ENCODE peak calls at places on chromosomes 3 and 15, in seven cellular contexts. Z is lower leg skin, Y is IMR-90, G is endodermal cell, W is ovary, O is MG63, E is SK-N-MC. H is an unnamed sample.

GRCh38 chr3:155846119-155846518 is 8.1 kb downstream of the SLC33A1 start:
- DNase-seq in W (no peak), Y (no peak), E (no peak), O (no peak), Z (no peak), G (no peak), H (no peak)

GRCh38 chr3:51559266-51559907 is 20.9 kb downstream of the RAD54L2 start:
- DNase-seq in Y (peak), Z (no peak), O (peak), G (no peak), E (peak), W (peak), H (peak)

GRCh38 chr15:80929225-80929624 is 60.4 kb downstream of the MESD start:
- DNase-seq in G (no peak), E (no peak), O (peak), Y (peak), W (no peak), Z (no peak), H (peak)

GRCh38 chr3:111249421-111249820 is 177.8 kb downstream of the NECTIN3 start:
- DNase-seq in Y (no peak), O (no peak), G (no peak), Z (no peak), E (no peak), W (no peak), H (no peak)

GRCh38 chr3:17678116-17678741 is 64.2 kb downstream of the TBC1D5 start:
- DNase-seq in Z (no peak), G (no peak), E (no peak), W (no peak), O (no peak), Y (peak), H (peak)

GRCh38 chr15:88834211-88834812 is 31.1 kb downstream of the ACAN start:
- DNase-seq in G (peak), W (peak), Z (no peak), E (no peak), O (no peak), Y (peak), H (peak)

GRCh38 chr15:57485869-57486268 is 105.8 kb upstream of the MYZAP start:
- DNase-seq in O (peak), E (no peak), G (peak), Y (peak), W (no peak), Z (no peak), H (peak)

GRCh38 chr15:48413304-48413703 is 82.1 kb downstream of the DUT start:
- DNase-seq in W (no peak), G (no peak), Y (peak), O (peak), Z (peak), E (no peak), H (peak)

GRCh38 chr15:75025548-75026260 is 2.3 kb downstream of the PPCDC start:
- DNase-seq in W (no peak), O (no peak), Z (no peak), Y (no peak), E (no peak), G (no peak), H (no peak)

GRCh38 chr3:126537730-126538281 is 13.9 kb downstream of the CHST13 start:
- DNase-seq in Y (no peak), E (no peak), Z (no peak), O (no peak), G (peak), W (peak), H (peak)

GRCh38 chr15:36284911-36285310 is 294.5 kb upstream of the CDIN1 start:
- DNase-seq in G (no peak), Y (no peak), E (no peak), W (no peak), Z (no peak), O (no peak), H (peak)

GRCh38 chr3:29527251-29527650 is 246.4 kb downstream of the RBMS3 start:
- DNase-seq in O (no peak), G (no peak), E (no peak), W (no peak), Z (no peak), Y (no peak), H (no peak)

GRCh38 chr3:166284994-166285393 is 447.8 kb upstream of the BCHE start:
- DNase-seq in G (no peak), Y (peak), W (no peak), Z (no peak), E (no peak), O (no peak), H (no peak)

GRCh38 chr15:54131410-54131809 is 153.2 kb downstream of the UNC13C start:
- DNase-seq in Z (no peak), W (no peak), Y (peak), O (no peak), G (no peak), E (no peak), H (no peak)

GRCh38 chr15:37995461-37996347 is 61.3 kb downstream of the TMCO5A start:
- DNase-seq in W (peak), E (no peak), Z (no peak), O (peak), G (no peak), Y (peak), H (peak)

GRCh38 chr3:74426571-74426970 is 187.9 kb downstream of the CNTN3 start:
- DNase-seq in W (no peak), G (no peak), O (no peak), Z (no peak), Y (peak), E (no peak), H (peak)

GRCh38 chr15:66866651-66867050 is 164.6 kb downstream of the SMAD6 start:
- DNase-seq in Y (no peak), G (no peak), Z (no peak), W (no peak), E (no peak), O (no peak), H (no peak)

GRCh38 chr15:40762919-40763800 is 708 bp upstream of the GCHFR start:
- DNase-seq in Y (peak), W (peak), G (no peak), E (no peak), Z (peak), O (peak), H (peak)

GRCh38 chr15:40766194-40766830 is 2.4 kb downstream of the GCHFR start:
- DNase-seq in E (no peak), W (no peak), O (no peak), Y (peak), Z (no peak), G (no peak), H (no peak)

GRCh38 chr15:40763801-40764765 is at the start of gene GCHFR:
- DNase-seq in Y (peak), Z (peak), W (peak), E (no peak), O (peak), G (peak), H (peak)

GRCh38 chr15:40766906-40767837 is 2.6 kb upstream of the C15orf62 start:
- DNase-seq in W (no peak), Z (no peak), E (no peak), G (peak), Y (peak), O (peak), H (no peak)

GRCh38 chr15:40764766-40765136 is 883 bp downstream of the GCHFR start:
- DNase-seq in W (no peak), Z (no peak), Y (no peak), E (no peak), G (no peak), O (no peak), H (no peak)
- H3K4me3 ChIP-seq in W (peak), Z (peak), Y (peak), E (peak), G (peak), O (no peak), H (peak)

GRCh38 chr3:189790658-189791057 is 159.5 kb downstream of the TP63 start:
- DNase-seq in O (no peak), Z (no peak), E (no peak), W (no peak), G (no peak), Y (no peak), H (no peak)
- H3K4me3 ChIP-seq in O (no peak), Z (peak), E (no peak), W (no peak), G (no peak), Y (no peak), H (no peak)

GRCh38 chr15:95659646-95660045 is 670.9 kb upstream of the NR2F2 start:
- DNase-seq in W (peak), E (no peak), Y (no peak), G (no peak), Z (no peak), O (no peak), H (no peak)
- H3K4me3 ChIP-seq in W (no peak), E (no peak), Y (no peak), G (no peak), Z (no peak), O (no peak), H (no peak)

GRCh38 chr3:9384141-9384828 is 13.1 kb upstream of the SETD5 start:
- DNase-seq in G (no peak), Z (no peak), W (no peak), E (no peak), Y (peak), O (no peak), H (peak)
- H3K4me3 ChIP-seq in G (no peak), Z (no peak), W (no peak), E (no peak), Y (no peak), O (no peak), H (no peak)

GRCh38 chr3:32820971-32821685 is 3.3 kb downstream of the TRIM71 start:
- DNase-seq in O (no peak), W (no peak), E (no peak), Z (no peak), G (peak), Y (no peak), H (no peak)
- H3K4me3 ChIP-seq in O (no peak), W (no peak), E (peak), Z (no peak), G (peak), Y (no peak), H (no peak)

DNA sequence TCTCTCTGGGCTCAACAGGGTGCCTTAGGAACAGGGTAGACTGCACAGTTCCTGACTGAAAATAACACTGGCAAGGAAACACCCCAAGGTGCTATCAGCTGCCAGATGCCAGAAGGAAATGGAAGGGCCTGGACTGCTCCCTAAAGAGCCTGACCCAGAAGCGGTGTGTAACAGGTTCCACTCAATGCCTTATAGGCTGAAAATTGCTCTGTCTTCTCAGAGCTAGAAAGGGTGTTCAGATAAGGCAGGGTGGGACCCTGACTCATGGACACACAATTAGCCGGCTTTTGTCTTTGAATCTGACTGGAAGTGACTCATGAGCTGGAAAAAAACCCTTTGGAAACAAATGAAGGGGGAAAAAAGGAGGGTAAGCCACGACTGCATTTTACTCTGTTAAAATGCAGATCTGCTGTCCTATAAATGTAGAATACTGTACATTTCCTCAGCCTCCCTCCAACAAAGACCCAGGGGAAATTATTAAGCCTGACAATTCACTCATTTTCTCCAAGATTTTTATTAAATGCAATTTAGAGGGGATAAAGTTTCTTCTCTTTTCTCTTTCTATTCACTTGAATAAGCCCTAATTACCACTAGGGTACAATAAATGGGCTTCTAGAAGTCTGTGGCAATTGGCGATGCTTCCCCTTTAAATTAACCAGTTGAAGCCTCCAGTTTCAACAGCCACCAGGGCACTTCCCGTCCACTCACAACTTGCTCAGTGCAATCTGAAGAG is 160.2 kb upstream of the TBL1XR1 start:
- DNase-seq in Y (peak), E (no peak), G (peak), O (peak), Z (no peak), W (peak), H (peak)
- H3K4me3 ChIP-seq in Y (no peak), E (peak), G (peak), O (no peak), Z (no peak), W (no peak), H (no peak)

DNA sequence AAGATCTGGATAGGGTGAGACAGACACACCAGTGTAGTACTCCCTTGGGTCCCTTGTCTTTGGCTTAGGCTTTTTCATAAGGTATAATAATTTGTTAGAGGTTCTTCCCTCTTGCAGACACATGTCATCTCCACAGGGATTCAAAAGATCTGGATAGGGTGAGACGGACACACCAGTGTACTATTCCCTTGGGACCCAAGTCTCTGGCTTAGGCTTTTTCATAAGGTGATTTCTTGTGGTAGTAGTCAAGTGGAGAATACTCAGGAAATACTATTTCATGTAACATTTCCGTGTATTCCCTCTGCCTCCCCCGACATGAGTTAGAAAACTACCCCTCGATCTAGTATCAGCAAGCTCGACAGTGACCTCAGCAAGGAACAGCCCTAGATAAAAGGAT is 954 bp upstream of the MAPKBP1 start:
- DNase-seq in Y (no peak), O (no peak), E (no peak), W (no peak), Z (no peak), G (no peak), H (no peak)
- H3K4me3 ChIP-seq in Y (peak), O (peak), E (peak), W (peak), Z (no peak), G (peak), H (peak)

GRCh38 chr3:133042778-133043177 is 4.6 kb downstream of the TMEM108 start:
- DNase-seq in O (no peak), Y (peak), W (no peak), E (no peak), G (no peak), Z (no peak), H (no peak)
- H3K4me3 ChIP-seq in O (no peak), Y (no peak), W (no peak), E (no peak), G (no peak), Z (no peak), H (no peak)

GRCh38 chr15:64703632-64703959 is 71.8 kb downstream of the RBPMS2 start:
- DNase-seq in Z (no peak), Y (no peak), W (no peak), O (no peak), E (no peak), G (no peak), H (no peak)
- H3K4me3 ChIP-seq in Z (peak), Y (peak), W (peak), O (peak), E (peak), G (peak), H (peak)

GRCh38 chr15:41873711-41874110 is 20.1 kb downstream of the SPTBN5 start:
- DNase-seq in G (no peak), O (no peak), Y (no peak), W (no peak), Z (no peak), E (no peak), H (no peak)

GRCh38 chr15:41872166-41872747 is 21.6 kb downstream of the SPTBN5 start:
- DNase-seq in Y (no peak), E (no peak), W (no peak), O (no peak), G (no peak), Z (no peak), H (no peak)

GRCh38 chr15:41870689-41871081 is 23.2 kb downstream of the SPTBN5 start:
- DNase-seq in G (no peak), W (no peak), Y (peak), E (no peak), Z (no peak), O (peak), H (no peak)

GRCh38 chr15:41869770-41870688 is 23.8 kb downstream of the SPTBN5 start:
- DNase-seq in Y (no peak), Z (no peak), W (no peak), E (no peak), O (no peak), G (no peak), H (no peak)

DNA sequence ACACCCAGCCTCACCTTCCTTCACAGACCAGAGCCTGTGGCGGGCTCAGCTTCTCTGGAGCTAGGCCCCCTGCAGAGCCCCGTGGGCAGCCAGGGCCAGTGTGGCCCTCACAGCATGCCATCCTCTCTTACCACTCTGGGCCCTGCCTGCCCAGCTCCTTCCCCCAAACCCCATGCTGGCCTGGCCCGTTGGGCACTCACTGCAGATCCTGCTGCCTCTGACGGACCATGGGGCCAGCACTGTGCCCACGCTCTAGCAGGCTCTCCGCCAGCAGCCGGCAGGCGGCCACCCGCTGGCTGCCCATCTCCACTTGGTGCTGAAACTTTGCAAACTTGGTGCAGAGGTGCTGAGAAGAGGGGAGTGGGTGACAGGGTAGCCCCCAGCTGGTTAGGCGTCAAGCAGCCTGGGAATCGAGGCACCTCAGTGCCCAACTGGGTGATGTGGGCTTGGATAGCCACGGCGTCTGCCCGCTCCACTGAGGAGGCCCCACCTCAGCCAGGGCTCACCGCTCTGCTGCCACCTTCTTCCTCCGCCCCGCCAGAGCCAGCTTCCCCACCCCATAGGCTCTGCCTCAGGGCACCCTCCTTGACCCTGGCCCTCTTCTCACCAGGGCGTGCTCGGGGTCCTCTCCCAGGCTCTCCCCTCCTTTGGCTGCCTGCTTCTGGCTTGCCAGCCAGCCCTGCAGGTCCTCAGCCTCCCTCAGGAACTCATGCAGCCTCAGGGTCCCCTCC is 22.5 kb downstream of the SPTBN5 start:
- DNase-seq in Z (no peak), Y (no peak), O (no peak), G (no peak), W (no peak), E (no peak), H (no peak)
- H3K4me3 ChIP-seq in Z (no peak), Y (no peak), O (no peak), G (no peak), W (no peak), E (no peak), H (no peak)

H was measured in AG10803.